ENCODE peak calls at places on chromosomes 4 and X, in six cellular contexts. U, J, C, F, D and W are unnamed samples.

GRCh38 chr4:186630128-186630527 is 74.8 kb upstream of the MTNR1A start:
- DNase-seq in U (no peak), J (no peak), C (no peak), F (no peak), D (no peak), W (no peak)

GRCh38 chrX:97846718-97847237 is 963.1 kb downstream of the RPA4 start:
- DNase-seq in U (no peak), J (no peak), C (no peak), F (no peak), D (no peak), W (no peak)

GRCh38 chr4:75432683-75433082 is 81.5 kb downstream of the RCHY1 start:
- DNase-seq in U (no peak), J (peak), C (no peak), F (peak), D (no peak), W (no peak)

GRCh38 chr4:105102026-105102425 is 44.6 kb upstream of the TET2 start:
- DNase-seq in U (no peak), J (no peak), C (no peak), F (no peak), D (no peak), W (no peak)

GRCh38 chr4:49221209-49221608 is 235.1 kb downstream of the CWH43 start:
- DNase-seq in U (peak), J (no peak), C (no peak), F (no peak), D (no peak), W (no peak)

GRCh38 chr4:4456351-4456750 is 69.4 kb downstream of the NSG1 start:
- DNase-seq in U (no peak), J (no peak), C (no peak), F (no peak), D (peak), W (no peak)

GRCh38 chr4:48100248-48100647 is 33.8 kb downstream of the TXK start:
- DNase-seq in U (no peak), J (no peak), C (no peak), F (no peak), D (no peak), W (no peak)

GRCh38 chr4:65381648-65382047 is 288.6 kb downstream of the EPHA5 start:
- DNase-seq in U (no peak), J (no peak), C (no peak), F (no peak), D (no peak), W (no peak)

GRCh38 chr4:127829014-127829413 is 46.9 kb downstream of the HSPA4L start:
- DNase-seq in U (no peak), J (no peak), C (no peak), F (peak), D (no peak), W (peak)

GRCh38 chr4:16205298-16206164 is 20.7 kb downstream of the TAPT1 start:
- DNase-seq in U (no peak), J (no peak), C (no peak), F (peak), D (no peak), W (peak)

GRCh38 chr4:118400362-118400761 is 47.6 kb upstream of the PRSS12 start:
- DNase-seq in U (no peak), J (peak), C (no peak), F (no peak), D (no peak), W (no peak)

GRCh38 chr4:80811413-80811812 is 219.1 kb upstream of the BMP3 start:
- DNase-seq in U (no peak), J (no peak), C (no peak), F (no peak), D (no peak), W (no peak)

GRCh38 chrX:49876750-49877149 is 2.5 kb upstream of the USP27X start:
- DNase-seq in U (no peak), J (no peak), C (no peak), F (peak), D (no peak), W (peak)

GRCh38 chrX:153761863-153762262 is 2.2 kb upstream of the PLXNB3 start:
- DNase-seq in U (no peak), J (peak), C (no peak), F (no peak), D (peak), W (no peak)

GRCh38 chr4:147731611-147732515 is at the start of gene ARHGAP10:
- DNase-seq in U (no peak), J (peak), C (peak), F (peak), D (peak), W (peak)

GRCh38 chr4:26048378-26048882 is 134.4 kb downstream of the SMIM20 start:
- DNase-seq in U (no peak), J (no peak), C (no peak), F (no peak), D (peak), W (no peak)

GRCh38 chrX:110941906-110942305 is 146.3 kb upstream of the CHRDL1 start:
- DNase-seq in U (no peak), J (no peak), C (no peak), F (no peak), D (no peak), W (no peak)

GRCh38 chr4:125719987-125720386 is 405.2 kb downstream of the FAT4 start:
- DNase-seq in U (no peak), J (no peak), C (no peak), F (no peak), D (no peak), W (no peak)

GRCh38 chr4:170026253-170026991 is at the start of gene MFAP3L:
- DNase-seq in U (peak), J (peak), C (peak), F (peak), D (peak), W (peak)

GRCh38 chr4:73816814-73817213 is 19.7 kb upstream of the CXCL6 start:
- DNase-seq in U (no peak), J (no peak), C (no peak), F (no peak), D (no peak), W (no peak)

GRCh38 chr4:9996319-9997110 is 24.8 kb downstream of the SLC2A9 start:
- DNase-seq in U (no peak), J (no peak), C (no peak), F (no peak), D (no peak), W (no peak)

GRCh38 chr4:129481107-129481506 is 385.2 kb downstream of the C4orf33 start:
- DNase-seq in U (no peak), J (no peak), C (no peak), F (no peak), D (no peak), W (no peak)

GRCh38 chrX:22314692-22315091 is 42.0 kb downstream of the CBLL2 start:
- DNase-seq in U (no peak), J (no peak), C (no peak), F (no peak), D (no peak), W (no peak)

GRCh38 chr4:8830611-8831200 is 40.9 kb downstream of the HMX1 start:
- DNase-seq in U (peak), J (no peak), C (no peak), F (no peak), D (peak), W (no peak)

GRCh38 chrX:22952011-22952410 is 47.7 kb upstream of the DDX53 start:
- DNase-seq in U (no peak), J (no peak), C (no peak), F (no peak), D (peak), W (no peak)

GRCh38 chr4:156558365-156559025 is 413.1 kb downstream of the PDGFC start:
- DNase-seq in U (no peak), J (no peak), C (no peak), F (no peak), D (no peak), W (no peak)

DNA sequence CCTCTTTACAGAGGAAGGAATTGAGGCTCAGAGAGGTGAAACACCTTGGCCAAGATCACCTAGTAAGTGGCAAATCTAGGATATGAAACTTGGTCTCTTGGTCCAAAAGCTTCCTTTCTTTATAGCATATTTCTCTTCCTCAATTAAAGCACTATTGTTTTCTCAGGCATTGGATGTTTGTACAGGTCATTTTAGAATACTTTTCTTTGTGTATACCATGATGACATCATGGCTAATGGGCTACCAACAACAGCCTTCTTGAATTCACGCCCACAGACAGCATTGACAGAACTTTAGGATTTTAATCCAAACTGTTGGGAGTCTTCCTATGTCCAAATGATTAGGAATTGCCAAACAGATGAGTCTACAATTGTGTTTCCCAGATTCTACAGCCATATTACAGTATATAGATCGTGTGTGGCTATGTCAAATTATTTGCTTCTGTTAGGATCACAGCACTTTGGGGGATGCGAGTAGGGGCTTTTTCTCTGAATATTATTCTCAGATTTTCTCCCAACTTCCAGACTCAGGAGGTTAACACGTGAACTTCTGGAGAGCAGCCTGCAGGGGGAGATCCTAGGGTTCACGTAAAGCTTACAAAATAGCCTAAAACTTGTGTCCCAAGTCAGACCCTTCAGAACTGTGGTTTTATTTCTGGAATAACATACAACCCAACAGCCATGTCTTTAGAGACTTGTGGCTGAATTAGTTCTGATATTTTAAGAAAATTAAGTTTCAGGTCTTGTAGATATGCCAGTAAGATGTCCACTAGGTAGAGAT is 191.8 kb downstream of the SHROOM3 start:
- DNase-seq in U (no peak), J (no peak), C (no peak), F (no peak), D (no peak), W (no peak)
- TF ChIP-seq CTCF in U (peak), J (peak), C (peak), F (peak), D (no peak), W (no peak)

GRCh38 chrX:96729868-96730643 is 45.4 kb downstream of the DIAPH2 start:
- DNase-seq in U (no peak), J (no peak), C (no peak), F (no peak), D (no peak), W (no peak)
- TF ChIP-seq CTCF in U (no peak), J (no peak), C (no peak), F (no peak), D (no peak), W (no peak)

GRCh38 chrX:32954125-32954524 is 257.2 kb downstream of the DMD start:
- DNase-seq in U (no peak), J (no peak), C (no peak), F (no peak), D (no peak), W (no peak)
- TF ChIP-seq CTCF in U (no peak), J (no peak), C (no peak), F (no peak), D (no peak), W (no peak)

GRCh38 chr4:102501176-102501634 is at the start of gene NFKB1:
- DNase-seq in U (peak), J (peak), C (peak), F (peak), D (peak), W (peak)

GRCh38 chr4:102503301-102503746 is 2.2 kb downstream of the NFKB1 start:
- DNase-seq in U (no peak), J (no peak), C (no peak), F (peak), D (no peak), W (peak)

GRCh38 chr4:102497986-102498385 is 3.2 kb upstream of the NFKB1 start:
- DNase-seq in U (no peak), J (no peak), C (no peak), F (no peak), D (no peak), W (no peak)

GRCh38 chr4:102501635-102502382 is 650 bp downstream of the NFKB1 start:
- DNase-seq in U (peak), J (peak), C (peak), F (peak), D (peak), W (peak)

GRCh38 chr4:102500371-102501175 is 586 bp upstream of the NFKB1 start:
- DNase-seq in U (no peak), J (peak), C (peak), F (peak), D (peak), W (peak)
- TF ChIP-seq CTCF in U (no peak), J (peak), C (no peak), F (peak), D (no peak), W (no peak)

DNA sequence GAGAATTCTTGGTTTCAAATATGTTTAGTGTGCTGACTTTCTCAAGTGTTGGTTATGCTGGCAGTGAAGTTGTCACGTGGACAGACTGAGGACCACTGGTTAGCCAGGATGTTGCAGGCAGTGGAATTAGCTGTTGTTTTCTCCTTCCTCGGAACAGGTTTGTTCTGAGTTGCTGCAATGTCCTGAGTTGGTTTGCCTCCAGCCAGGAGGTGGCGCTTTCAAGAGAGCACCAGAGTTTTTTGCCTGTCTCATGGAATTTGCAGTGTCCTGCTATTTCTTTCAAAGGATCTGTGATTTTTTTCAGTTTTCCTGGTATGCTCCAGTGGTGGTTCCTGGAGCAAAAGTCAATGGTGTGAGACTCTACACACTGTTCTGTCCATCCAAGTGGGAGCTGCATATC is 158.1 kb upstream of the CXorf66 start:
- DNase-seq in U (no peak), J (no peak), C (no peak), F (no peak), D (peak), W (no peak)
- TF ChIP-seq CTCF in U (no peak), J (peak), C (peak), F (peak), D (no peak), W (no peak)